ENCODE peak calls at places on chromosome 4, in eight cellular contexts. One of them, this sample, is unnamed.

GRCh38 chr4:151690164-151690856 is 70.5 kb downstream of the GATB start:
- DNase-seq in pancreas: no peak
- DNase-seq in effector memory CD4-positive, alpha-beta T cell: no peak
- DNase-seq in HepG2: no peak
- DNase-seq in left ventricle myocardium inferior: no peak
- DNase-seq in cardiac muscle cell: no peak
- DNase-seq in hepatocyte: peak
- DNase-seq in AG04450: no peak
- DNase-seq in this sample: peak

GRCh38 chr4:147351083-147351787 is 129.7 kb upstream of the EDNRA start:
- DNase-seq in pancreas: no peak
- DNase-seq in effector memory CD4-positive, alpha-beta T cell: no peak
- DNase-seq in HepG2: no peak
- DNase-seq in left ventricle myocardium inferior: no peak
- DNase-seq in cardiac muscle cell: no peak
- DNase-seq in hepatocyte: no peak
- DNase-seq in AG04450: no peak
- DNase-seq in this sample: peak

GRCh38 chr4:26692014-26692726 is 108.3 kb downstream of the TBC1D19 start:
- DNase-seq in pancreas: no peak
- DNase-seq in effector memory CD4-positive, alpha-beta T cell: no peak
- DNase-seq in HepG2: no peak
- DNase-seq in left ventricle myocardium inferior: no peak
- DNase-seq in cardiac muscle cell: no peak
- DNase-seq in hepatocyte: no peak
- DNase-seq in AG04450: no peak
- DNase-seq in this sample: no peak

GRCh38 chr4:79237836-79238235 is 88.0 kb downstream of the NAA11 start:
- DNase-seq in pancreas: no peak
- DNase-seq in effector memory CD4-positive, alpha-beta T cell: no peak
- DNase-seq in HepG2: no peak
- DNase-seq in left ventricle myocardium inferior: no peak
- DNase-seq in cardiac muscle cell: peak
- DNase-seq in hepatocyte: no peak
- DNase-seq in AG04450: no peak
- DNase-seq in this sample: no peak

GRCh38 chr4:86972997-86973396 is 38.2 kb downstream of the AFF1 start:
- DNase-seq in pancreas: peak
- DNase-seq in effector memory CD4-positive, alpha-beta T cell: no peak
- DNase-seq in HepG2: peak
- DNase-seq in left ventricle myocardium inferior: no peak
- DNase-seq in cardiac muscle cell: peak
- DNase-seq in hepatocyte: peak
- DNase-seq in AG04450: no peak
- DNase-seq in this sample: peak

GRCh38 chr4:150209140-150209829 is 131.0 kb downstream of the DCLK2 start:
- DNase-seq in pancreas: peak
- DNase-seq in effector memory CD4-positive, alpha-beta T cell: no peak
- DNase-seq in HepG2: peak
- DNase-seq in left ventricle myocardium inferior: peak
- DNase-seq in cardiac muscle cell: peak
- DNase-seq in hepatocyte: peak
- DNase-seq in AG04450: peak
- DNase-seq in this sample: peak

GRCh38 chr4:53767503-53767902 is 176.2 kb upstream of the LNX1 start:
- DNase-seq in pancreas: no peak
- DNase-seq in effector memory CD4-positive, alpha-beta T cell: no peak
- DNase-seq in HepG2: no peak
- DNase-seq in left ventricle myocardium inferior: no peak
- DNase-seq in cardiac muscle cell: no peak
- DNase-seq in hepatocyte: no peak
- DNase-seq in AG04450: no peak
- DNase-seq in this sample: no peak

GRCh38 chr4:184699941-184700340 is 34.0 kb downstream of the CENPU start:
- DNase-seq in pancreas: no peak
- DNase-seq in effector memory CD4-positive, alpha-beta T cell: no peak
- DNase-seq in HepG2: no peak
- DNase-seq in left ventricle myocardium inferior: no peak
- DNase-seq in cardiac muscle cell: no peak
- DNase-seq in hepatocyte: no peak
- DNase-seq in AG04450: no peak
- DNase-seq in this sample: no peak

GRCh38 chr4:163048447-163048846 is 118.2 kb downstream of the NAF1 start:
- DNase-seq in pancreas: peak
- DNase-seq in effector memory CD4-positive, alpha-beta T cell: no peak
- DNase-seq in HepG2: peak
- DNase-seq in left ventricle myocardium inferior: no peak
- DNase-seq in cardiac muscle cell: peak
- DNase-seq in hepatocyte: peak
- DNase-seq in AG04450: no peak
- DNase-seq in this sample: peak

GRCh38 chr4:102757681-102758080 is 3.1 kb downstream of the MANBA start:
- DNase-seq in pancreas: no peak
- DNase-seq in effector memory CD4-positive, alpha-beta T cell: no peak
- DNase-seq in HepG2: peak
- DNase-seq in left ventricle myocardium inferior: no peak
- DNase-seq in cardiac muscle cell: no peak
- DNase-seq in hepatocyte: peak
- DNase-seq in AG04450: no peak
- DNase-seq in this sample: peak

GRCh38 chr4:46274717-46275116 is 115.2 kb downstream of the GABRA2 start:
- DNase-seq in pancreas: no peak
- DNase-seq in effector memory CD4-positive, alpha-beta T cell: no peak
- DNase-seq in HepG2: peak
- DNase-seq in left ventricle myocardium inferior: no peak
- DNase-seq in cardiac muscle cell: peak
- DNase-seq in hepatocyte: no peak
- DNase-seq in AG04450: no peak
- DNase-seq in this sample: no peak

GRCh38 chr4:110003401-110004187 is 90.9 kb downstream of the EGF start:
- DNase-seq in pancreas: no peak
- DNase-seq in effector memory CD4-positive, alpha-beta T cell: no peak
- DNase-seq in HepG2: no peak
- DNase-seq in left ventricle myocardium inferior: no peak
- DNase-seq in cardiac muscle cell: no peak
- DNase-seq in hepatocyte: peak
- DNase-seq in AG04450: no peak
- DNase-seq in this sample: no peak

GRCh38 chr4:66279084-66279483 is 608.8 kb upstream of the EPHA5 start:
- DNase-seq in pancreas: no peak
- DNase-seq in effector memory CD4-positive, alpha-beta T cell: no peak
- DNase-seq in HepG2: no peak
- DNase-seq in left ventricle myocardium inferior: no peak
- DNase-seq in cardiac muscle cell: no peak
- DNase-seq in hepatocyte: no peak
- DNase-seq in AG04450: no peak
- DNase-seq in this sample: no peak

GRCh38 chr4:75992462-75992861 is 1.7 kb upstream of the SDAD1 start:
- DNase-seq in pancreas: no peak
- DNase-seq in effector memory CD4-positive, alpha-beta T cell: no peak
- DNase-seq in HepG2: no peak
- DNase-seq in left ventricle myocardium inferior: no peak
- DNase-seq in cardiac muscle cell: no peak
- DNase-seq in hepatocyte: no peak
- DNase-seq in AG04450: no peak
- DNase-seq in this sample: no peak

GRCh38 chr4:38534344-38534743 is 129.7 kb upstream of the KLF3 start:
- DNase-seq in pancreas: no peak
- DNase-seq in effector memory CD4-positive, alpha-beta T cell: no peak
- DNase-seq in HepG2: no peak
- DNase-seq in left ventricle myocardium inferior: no peak
- DNase-seq in cardiac muscle cell: no peak
- DNase-seq in hepatocyte: no peak
- DNase-seq in AG04450: no peak
- DNase-seq in this sample: peak

GRCh38 chr4:38531126-38531737 is 132.8 kb upstream of the KLF3 start:
- DNase-seq in pancreas: no peak
- DNase-seq in effector memory CD4-positive, alpha-beta T cell: no peak
- DNase-seq in HepG2: no peak
- DNase-seq in left ventricle myocardium inferior: no peak
- DNase-seq in cardiac muscle cell: peak
- DNase-seq in hepatocyte: peak
- DNase-seq in AG04450: peak
- DNase-seq in this sample: no peak

GRCh38 chr4:38533024-38533556 is 130.9 kb upstream of the KLF3 start:
- DNase-seq in pancreas: no peak
- DNase-seq in effector memory CD4-positive, alpha-beta T cell: no peak
- DNase-seq in HepG2: no peak
- DNase-seq in left ventricle myocardium inferior: no peak
- DNase-seq in cardiac muscle cell: no peak
- DNase-seq in hepatocyte: no peak
- DNase-seq in AG04450: no peak
- DNase-seq in this sample: no peak

GRCh38 chr4:38529189-38530115 is 134.5 kb upstream of the KLF3 start:
- DNase-seq in pancreas: peak
- DNase-seq in effector memory CD4-positive, alpha-beta T cell: peak
- DNase-seq in HepG2: no peak
- DNase-seq in left ventricle myocardium inferior: peak
- DNase-seq in cardiac muscle cell: no peak
- DNase-seq in hepatocyte: no peak
- DNase-seq in AG04450: no peak
- DNase-seq in this sample: peak

DNA sequence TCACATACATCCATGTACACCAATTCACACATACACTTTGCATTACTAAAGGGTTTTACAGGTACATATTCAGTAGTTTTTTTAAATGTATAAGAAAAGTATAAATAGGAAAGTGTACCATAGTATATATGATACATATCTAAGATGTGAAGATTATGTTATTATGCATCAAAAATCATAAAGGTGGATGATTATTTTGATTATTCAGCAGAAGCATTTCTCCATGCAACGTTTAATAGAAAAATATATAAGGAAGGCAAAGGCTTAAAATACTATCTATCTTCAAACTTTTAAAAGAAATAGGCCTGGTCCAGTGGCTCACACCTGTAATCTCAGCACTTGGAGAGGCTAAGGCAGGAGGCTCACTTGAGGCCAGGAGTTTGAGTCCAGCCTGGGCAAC is 133.5 kb upstream of the KLF3 start:
- DNase-seq in pancreas: no peak
- DNase-seq in effector memory CD4-positive, alpha-beta T cell: no peak
- DNase-seq in HepG2: no peak
- DNase-seq in left ventricle myocardium inferior: no peak
- DNase-seq in cardiac muscle cell: no peak
- DNase-seq in hepatocyte: no peak
- DNase-seq in AG04450: no peak
- DNase-seq in this sample: no peak
- H3K27ac ChIP-seq in pancreas: no peak
- H3K27ac ChIP-seq in effector memory CD4-positive, alpha-beta T cell: no peak
- H3K27ac ChIP-seq in HepG2: no peak
- H3K27ac ChIP-seq in left ventricle myocardium inferior: no peak
- H3K27ac ChIP-seq in cardiac muscle cell: no peak
- H3K27ac ChIP-seq in hepatocyte: no peak
- H3K27ac ChIP-seq in AG04450: no peak
- H3K27ac ChIP-seq in this sample: no peak

GRCh38 chr4:83646538-83646937 is 110.6 kb downstream of the GPAT3 start:
- DNase-seq in pancreas: no peak
- DNase-seq in effector memory CD4-positive, alpha-beta T cell: no peak
- DNase-seq in HepG2: no peak
- DNase-seq in left ventricle myocardium inferior: no peak
- DNase-seq in cardiac muscle cell: no peak
- DNase-seq in hepatocyte: no peak
- DNase-seq in AG04450: no peak
- DNase-seq in this sample: no peak
- H3K27ac ChIP-seq in pancreas: no peak
- H3K27ac ChIP-seq in effector memory CD4-positive, alpha-beta T cell: no peak
- H3K27ac ChIP-seq in HepG2: no peak
- H3K27ac ChIP-seq in left ventricle myocardium inferior: no peak
- H3K27ac ChIP-seq in cardiac muscle cell: no peak
- H3K27ac ChIP-seq in hepatocyte: no peak
- H3K27ac ChIP-seq in AG04450: no peak
- H3K27ac ChIP-seq in this sample: no peak

DNA sequence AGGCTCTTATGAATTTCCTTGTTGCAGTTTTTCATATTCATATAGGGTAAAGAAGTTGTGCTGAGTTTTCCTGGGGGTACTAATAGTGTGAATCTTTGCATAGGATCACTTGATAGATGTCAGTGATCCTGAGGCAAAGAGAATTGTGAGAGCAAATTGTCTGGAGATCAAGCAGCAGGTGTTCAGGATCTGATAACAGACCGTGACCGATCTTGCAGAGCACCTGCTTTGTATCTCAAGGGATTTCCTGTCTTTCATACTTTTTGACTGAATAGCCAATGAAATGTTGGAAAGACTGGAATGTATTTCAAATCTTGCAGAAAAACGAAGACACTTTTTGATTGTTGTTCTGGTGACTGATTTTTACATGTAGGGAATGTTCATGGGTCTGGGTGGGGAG is 914.5 kb downstream of the STIM2 start:
- DNase-seq in pancreas: no peak
- DNase-seq in effector memory CD4-positive, alpha-beta T cell: no peak
- DNase-seq in HepG2: no peak
- DNase-seq in left ventricle myocardium inferior: no peak
- DNase-seq in cardiac muscle cell: no peak
- DNase-seq in hepatocyte: no peak
- DNase-seq in AG04450: no peak
- DNase-seq in this sample: no peak
- H3K27ac ChIP-seq in pancreas: no peak
- H3K27ac ChIP-seq in effector memory CD4-positive, alpha-beta T cell: no peak
- H3K27ac ChIP-seq in HepG2: no peak
- H3K27ac ChIP-seq in left ventricle myocardium inferior: no peak
- H3K27ac ChIP-seq in cardiac muscle cell: no peak
- H3K27ac ChIP-seq in hepatocyte: no peak
- H3K27ac ChIP-seq in AG04450: no peak
- H3K27ac ChIP-seq in this sample: no peak

DNA sequence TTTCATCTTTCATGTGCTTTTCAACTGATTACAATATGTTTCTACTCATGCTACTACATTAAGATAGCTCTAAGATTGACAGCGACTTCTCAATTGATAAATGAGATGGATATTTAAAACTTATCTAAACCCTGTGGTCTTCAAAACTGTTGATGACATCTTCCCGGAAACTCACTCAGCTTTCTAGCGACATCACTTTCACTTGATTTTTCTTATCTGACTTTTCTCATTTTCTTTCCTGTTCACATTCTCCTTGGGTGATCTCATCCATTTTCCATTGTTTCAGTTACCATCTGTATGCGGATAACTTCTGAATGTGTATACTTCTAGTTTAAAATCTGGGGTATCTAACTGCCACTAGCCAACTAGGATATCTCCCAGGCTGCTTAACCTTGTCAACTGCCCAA is 3.1 kb downstream of the POLR2B start:
- DNase-seq in pancreas: no peak
- DNase-seq in effector memory CD4-positive, alpha-beta T cell: no peak
- DNase-seq in HepG2: no peak
- DNase-seq in left ventricle myocardium inferior: no peak
- DNase-seq in cardiac muscle cell: no peak
- DNase-seq in hepatocyte: no peak
- DNase-seq in AG04450: no peak
- DNase-seq in this sample: no peak
- H3K27ac ChIP-seq in pancreas: peak
- H3K27ac ChIP-seq in effector memory CD4-positive, alpha-beta T cell: no peak
- H3K27ac ChIP-seq in HepG2: no peak
- H3K27ac ChIP-seq in left ventricle myocardium inferior: no peak
- H3K27ac ChIP-seq in cardiac muscle cell: no peak
- H3K27ac ChIP-seq in hepatocyte: no peak
- H3K27ac ChIP-seq in AG04450: peak
- H3K27ac ChIP-seq in this sample: no peak

GRCh38 chr4:11632488-11632887 is 203.8 kb upstream of the HS3ST1 start:
- DNase-seq in pancreas: no peak
- DNase-seq in effector memory CD4-positive, alpha-beta T cell: no peak
- DNase-seq in HepG2: no peak
- DNase-seq in left ventricle myocardium inferior: no peak
- DNase-seq in cardiac muscle cell: no peak
- DNase-seq in hepatocyte: no peak
- DNase-seq in AG04450: no peak
- DNase-seq in this sample: no peak
- H3K27ac ChIP-seq in pancreas: no peak
- H3K27ac ChIP-seq in effector memory CD4-positive, alpha-beta T cell: no peak
- H3K27ac ChIP-seq in HepG2: no peak
- H3K27ac ChIP-seq in left ventricle myocardium inferior: no peak
- H3K27ac ChIP-seq in cardiac muscle cell: no peak
- H3K27ac ChIP-seq in hepatocyte: no peak
- H3K27ac ChIP-seq in AG04450: no peak
- H3K27ac ChIP-seq in this sample: no peak

This sample was measured in small intestine.